ENCODE peak calls at places on chromosomes 1 and 21, in ten cellular contexts. R, D, I, U, L, Y, N, Q, G and A are unnamed samples.

GRCh38 chr1:205924436-205924742 is 18.9 kb downstream of the SLC26A9 start:
- ATAC-seq in N (no peak), U (no peak), R (no peak), G (no peak), I (no peak), L (no peak), D (no peak), Y (no peak), Q (no peak), A (no peak)

GRCh38 chr1:67211589-67212563 is 45.6 kb downstream of the IL23R start:
- ATAC-seq in U (no peak), L (peak; percentile 76), G (peak; percentile 58), D (peak; percentile 61), Q (peak; percentile 65), N (peak; percentile 65), Y (peak; percentile 73), I (peak; percentile 74), R (peak; percentile 31), A (peak; percentile 67)

GRCh38 chr1:239892602-239893001 is 199.1 kb upstream of the FMN2 start:
- ATAC-seq in L (no peak), N (no peak), I (no peak), R (no peak), D (no peak), Y (no peak), G (no peak), Q (no peak), U (peak; percentile 40), A (no peak)

GRCh38 chr21:33844104-33844889 is 71.3 kb downstream of the ATP5PO start:
- ATAC-seq in N (no peak), G (no peak), R (peak; percentile 18), Q (no peak), D (no peak), Y (no peak), I (no peak), L (no peak), U (no peak), A (no peak)

GRCh38 chr1:164617607-164618564 is 58.9 kb downstream of the PBX1 start:
- ATAC-seq in N (no peak), Q (no peak), G (no peak), D (peak; percentile 83), I (no peak), R (peak; percentile 79), L (no peak), U (no peak), Y (no peak), A (no peak)

GRCh38 chr1:26005392-26006105 is 7.7 kb upstream of the PAFAH2 start:
- ATAC-seq in D (peak; percentile 9), U (peak; percentile 46), Q (no peak), G (no peak), R (no peak), I (no peak), N (no peak), Y (no peak), L (no peak), A (no peak)

GRCh38 chr1:196517193-196517592 is 91.0 kb downstream of the KCNT2 start:
- ATAC-seq in G (no peak), U (no peak), Q (no peak), L (no peak), D (peak; percentile 86), R (no peak), I (no peak), N (no peak), Y (no peak), A (no peak)

GRCh38 chr1:94927405-94928175 is 680 bp upstream of the CNN3 start:
- ATAC-seq in Y (no peak), R (no peak), G (no peak), L (no peak), I (no peak), N (no peak), D (no peak), Q (no peak), U (no peak), A (no peak)

GRCh38 chr1:40036574-40036973 is 4.0 kb upstream of the CAP1 start:
- ATAC-seq in R (no peak), Q (no peak), I (no peak), Y (no peak), N (no peak), U (no peak), D (peak; percentile 11), G (no peak), L (no peak), A (no peak)